ENCODE peak calls at places on chromosomes 5 and 9, in nine cellular contexts. U is IMR-90, V is fibroblast of lung, D is colonic mucosa, O is GM23248, B is H9, Y is PC-3, Z is HCT116, R is neural progenitor cell. G is an unnamed sample. For H3K4me1, the result is how much of the 10 kb centered on the place peaks cover.

GRCh38 chr5:96187309-96188027 is 225.8 kb upstream of the ELL2 start:
- DNase-seq in U (no peak), V (no peak), D (no peak), O (no peak), B (no peak), Y (peak), Z (no peak), R (no peak), G (peak)

GRCh38 chr9:114590328-114590727 is 2.8 kb downstream of the ATP6V1G1 start:
- DNase-seq in U (no peak), V (no peak), D (no peak), O (no peak), B (no peak), Y (no peak), Z (no peak), R (no peak), G (no peak)

GRCh38 chr5:81904861-81905260 is 67.0 kb upstream of the ATG10 start:
- DNase-seq in U (peak), V (peak), D (no peak), O (no peak), B (no peak), Y (peak), Z (no peak), R (no peak), G (peak)

GRCh38 chr5:154962494-154962893 is 21.6 kb downstream of the MRPL22 start:
- DNase-seq in U (peak), V (peak), D (no peak), O (peak), B (no peak), Y (peak), Z (no peak), R (no peak), G (no peak)

GRCh38 chr9:84921175-84921574 is 251.6 kb downstream of the NTRK2 start:
- DNase-seq in U (no peak), V (no peak), D (no peak), O (no peak), B (no peak), Y (no peak), Z (no peak), R (no peak), G (no peak)

GRCh38 chr5:156522651-156523529 is 195.9 kb downstream of the SGCD start:
- DNase-seq in U (no peak), V (no peak), D (no peak), O (no peak), B (no peak), Y (no peak), Z (no peak), R (no peak), G (no peak)

GRCh38 chr5:122177162-122177561 is 47.8 kb downstream of the ZNF474 start:
- DNase-seq in U (no peak), V (no peak), D (no peak), O (no peak), B (no peak), Y (no peak), Z (no peak), R (no peak), G (no peak)

GRCh38 chr9:104075801-104076753 is 18.0 kb upstream of the SMC2 start:
- DNase-seq in U (peak), V (peak), D (no peak), O (peak), B (no peak), Y (peak), Z (no peak), R (no peak), G (no peak)

GRCh38 chr5:31408814-31409213 is 123.1 kb downstream of the DROSHA start:
- DNase-seq in U (peak), V (peak), D (no peak), O (peak), B (no peak), Y (peak), Z (no peak), R (no peak), G (peak)

GRCh38 chr5:36436306-36436705 is 134.6 kb upstream of the RANBP3L start:
- DNase-seq in U (no peak), V (no peak), D (no peak), O (no peak), B (no peak), Y (no peak), Z (no peak), R (no peak), G (no peak)

GRCh38 chr5:157464518-157465171 is 4.6 kb downstream of the NIPAL4 start:
- DNase-seq in U (peak), V (peak), D (peak), O (peak), B (no peak), Y (peak), Z (peak), R (no peak), G (peak)

GRCh38 chr5:173454764-173455598 is 126.8 kb upstream of the STC2 start:
- DNase-seq in U (peak), V (peak), D (no peak), O (peak), B (no peak), Y (peak), Z (peak), R (no peak), G (peak)
- H3K27ac ChIP-seq in U (peak), V (peak), D (no peak), O (peak), B (no peak), Y (peak), Z (peak), R (no peak), G (no peak)

DNA sequence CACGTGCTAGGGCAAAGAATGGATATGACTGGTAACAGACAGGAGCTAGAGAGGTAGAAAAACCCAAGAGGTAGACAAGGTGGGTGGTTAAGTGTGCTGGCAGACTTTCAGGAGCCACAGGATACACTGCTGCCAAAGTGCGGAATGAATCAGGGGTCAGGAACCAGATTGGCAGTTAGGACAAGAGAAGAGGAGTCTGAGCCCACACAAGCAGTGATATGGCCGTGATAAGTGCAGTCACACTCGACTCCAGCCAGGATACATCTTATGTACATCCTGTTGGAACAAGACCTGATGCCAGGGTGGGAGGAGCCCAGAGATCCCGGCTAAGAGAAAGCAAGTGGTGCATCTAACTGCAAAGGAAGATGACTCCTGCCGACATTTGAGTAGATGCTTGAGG is 10.0 kb downstream of the SLIT3 start:
- DNase-seq in U (no peak), V (peak), D (no peak), O (peak), B (no peak), Y (peak), Z (no peak), R (no peak), G (no peak)
- H3K4me1 ChIP-seq in U (under half), V (under half), D (under half), O (under half), B (under half), Y (under half), Z (under half), R (under half), G (under half)

DNA sequence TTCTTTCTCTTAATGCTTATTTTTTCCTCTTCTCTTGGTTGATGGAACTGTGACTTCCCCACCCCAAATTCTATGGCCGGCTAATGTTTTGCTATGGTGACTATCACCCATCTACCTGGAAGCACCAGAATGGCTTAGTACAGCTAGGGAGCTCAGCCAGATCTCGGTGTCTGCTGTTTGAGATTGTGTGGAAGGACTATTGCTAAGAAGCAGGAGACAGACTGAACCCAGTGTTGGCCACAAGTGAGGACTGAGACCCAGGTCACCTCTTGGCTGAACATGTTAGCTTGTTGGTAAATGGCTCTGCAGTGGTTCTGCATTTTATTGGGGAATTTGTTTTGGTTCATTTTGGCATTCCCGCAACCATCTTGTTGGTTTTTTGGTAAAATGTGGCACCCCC is 2.7 kb downstream of the PRRC2B start:
- DNase-seq in U (no peak), V (no peak), D (no peak), O (no peak), B (no peak), Y (no peak), Z (no peak), R (no peak), G (no peak)
- H3K9ac ChIP-seq in U (peak), V (no peak), D (peak), O (peak), B (peak), Y (peak), Z (peak), R (peak), G (peak)

GRCh38 chr9:136790640-136791465 is at the start of gene TMEM141:
- DNase-seq in U (peak), V (peak), D (peak), O (peak), B (peak), Y (peak), Z (peak), R (peak), G (peak)
- H3K27ac ChIP-seq in U (peak), V (peak), D (peak), O (peak), B (no peak), Y (peak), Z (peak), R (no peak), G (peak)

GRCh38 chr9:93466416-93467061 is 13.2 kb upstream of the FAM120AOS start:
- DNase-seq in U (no peak), V (no peak), D (no peak), O (no peak), B (no peak), Y (no peak), Z (no peak), R (no peak), G (no peak)
- H3K4me1 ChIP-seq in U (under half), V (under half), D (under half), O (under half), B (under half), Y (under half), Z (under half), R (under half), G (under half)

DNA sequence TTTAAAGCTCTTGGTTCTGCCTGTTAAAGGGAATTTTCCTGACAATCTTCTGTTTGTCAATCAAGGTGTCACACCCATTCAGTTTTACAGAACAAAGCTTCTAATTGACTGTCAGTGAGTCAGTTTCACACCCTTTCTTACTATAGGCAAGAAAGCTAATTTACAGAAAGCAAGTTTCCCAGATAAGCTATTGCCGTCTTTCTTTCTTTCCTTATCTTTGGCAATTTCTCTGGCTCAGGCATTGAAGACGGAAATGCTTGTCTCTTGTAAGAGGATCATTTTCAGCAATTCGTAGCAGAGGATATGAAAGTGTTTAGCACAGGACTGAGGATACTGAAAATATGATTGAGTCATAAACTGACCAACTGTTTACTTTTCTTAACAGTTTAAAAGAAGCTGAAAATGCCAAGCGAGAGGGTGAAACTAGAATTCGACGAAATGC is 27.0 kb downstream of the SPINK5 start:
- DNase-seq in U (no peak), V (no peak), D (no peak), O (no peak), B (no peak), Y (peak), Z (no peak), R (no peak), G (peak)
- H3K9ac ChIP-seq in U (no peak), V (no peak), D (no peak), O (no peak), B (no peak), Y (no peak), Z (no peak), R (no peak), G (no peak)

G was measured in mesendoderm.